ENCODE peak calls at places on chromosomes 13 and 19, in four cellular contexts. M, C, Y and F are unnamed samples.

GRCh38 chr13:112791662-112792440 is 102.0 kb downstream of the ATP11A start:
- DNase-seq in M (no peak), C (peak; percentile 8), Y (no peak), F (peak; percentile 16)

GRCh38 chr19:30778961-30779690 is 406.9 kb downstream of the ZNF536 start:
- DNase-seq in M (no peak), C (no peak), Y (no peak), F (no peak)

GRCh38 chr13:20131057-20131832 is 29.6 kb downstream of the GJA3 start:
- DNase-seq in M (no peak), C (no peak), Y (no peak), F (no peak)

GRCh38 chr19:14553042-14553938 is 18.6 kb downstream of the NDUFB7 start:
- DNase-seq in M (no peak), C (no peak), Y (no peak), F (no peak)

GRCh38 chr13:46964789-46965527 is 68.1 kb upstream of the HTR2A start:
- DNase-seq in M (peak; percentile 45), C (no peak), Y (no peak), F (no peak)

GRCh38 chr13:45925151-45925550 is 73.6 kb upstream of the SIAH3 start:
- DNase-seq in M (no peak), C (no peak), Y (no peak), F (no peak)

GRCh38 chr13:97978661-97979450 is 25.4 kb downstream of the IPO5 start:
- DNase-seq in M (peak; percentile 37), C (no peak), Y (no peak), F (no peak)

GRCh38 chr13:97067342-97067895 is 73.1 kb upstream of the OXGR1 start:
- DNase-seq in M (peak; percentile 33), C (no peak), Y (no peak), F (no peak)

GRCh38 chr19:4933528-4933927 is 24.2 kb downstream of the UHRF1 start:
- DNase-seq in M (no peak), C (no peak), Y (no peak), F (no peak)

GRCh38 chr19:4009990-4010807 is 2.7 kb downstream of the PIAS4 start:
- DNase-seq in M (peak; percentile 72), C (no peak), Y (no peak), F (peak; percentile 74)

GRCh38 chr19:397321-397720 is 11.6 kb downstream of the C2CD4C start:
- DNase-seq in M (no peak), C (no peak), Y (no peak), F (no peak)

GRCh38 chr19:1790054-1790762 is 21.9 kb downstream of the ATP8B3 start:
- DNase-seq in M (no peak), C (no peak), Y (no peak), F (no peak)

GRCh38 chr19:799076-799881 is 2.0 kb downstream of the PTBP1 start:
- DNase-seq in M (peak; percentile 73), C (no peak), Y (peak; percentile 28), F (no peak)

GRCh38 chr13:99386911-99387788 is 80.0 kb upstream of the GPR183 start:
- DNase-seq in M (no peak), C (no peak), Y (peak; percentile 80), F (peak; percentile 77)

GRCh38 chr13:24627090-24627714 is 53.0 kb upstream of the ATP12A start:
- DNase-seq in M (no peak), C (no peak), Y (no peak), F (no peak)

GRCh38 chr19:57063070-57063469 is 56.7 kb upstream of the USP29 start:
- DNase-seq in M (no peak), C (no peak), Y (no peak), F (no peak)

GRCh38 chr19:17079710-17080440 is 4.3 kb downstream of the MYO9B start:
- DNase-seq in M (peak; percentile 100), C (peak; percentile 90), Y (peak; percentile 84), F (peak; percentile 93)

GRCh38 chr13:41456768-41457588 is at the start of gene RGCC:
- DNase-seq in M (peak; percentile 70), C (peak; percentile 46), Y (peak; percentile 83), F (peak; percentile 72)

GRCh38 chr13:48511621-48512232 is 21.2 kb downstream of the RCBTB2 start:
- DNase-seq in M (no peak), C (no peak), Y (no peak), F (no peak)
- H3K27me3 ChIP-seq in M (no peaks in the 10 kb centered on the region), C (no peaks in the 10 kb centered on the region), Y (no peaks in the 10 kb centered on the region), F (no peaks in the 10 kb centered on the region)

DNA sequence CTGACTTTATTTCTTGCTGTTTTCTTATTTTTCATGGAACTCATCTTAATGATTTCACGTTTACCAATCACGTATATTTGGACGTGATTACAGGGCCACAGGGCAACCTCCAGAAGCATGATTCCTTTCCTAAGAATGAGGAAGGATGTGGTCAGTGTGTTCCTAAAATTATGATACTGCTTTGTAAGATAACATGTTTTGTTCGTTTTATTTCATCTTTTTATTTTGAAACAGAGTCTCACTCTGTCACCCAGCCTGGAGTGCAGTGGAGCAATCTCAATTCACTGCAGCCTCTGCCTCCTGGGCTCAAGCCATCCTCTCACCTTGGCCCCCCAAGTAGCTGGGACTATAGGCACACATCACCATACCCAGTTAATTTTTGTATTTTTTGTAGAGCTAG is 24.8 kb upstream of the LAIR1 start:
- DNase-seq in M (no peak), C (no peak), Y (peak; percentile 74), F (no peak)
- H3K27me3 ChIP-seq in M (peaks cover 51% of the 10 kb centered on the region), C (peaks cover 8% of the 10 kb centered on the region), Y (no peaks in the 10 kb centered on the region), F (peaks cover 26% of the 10 kb centered on the region)

GRCh38 chr13:101917833-101918755 is 465.6 kb downstream of the ITGBL1 start:
- DNase-seq in M (no peak), C (no peak), Y (no peak), F (peak; percentile 57)
- H3K27me3 ChIP-seq in M (peaks cover 77% of the 10 kb centered on the region), C (peaks cover 32% of the 10 kb centered on the region), Y (peaks cover 21% of the 10 kb centered on the region), F (peaks cover 39% of the 10 kb centered on the region)

DNA sequence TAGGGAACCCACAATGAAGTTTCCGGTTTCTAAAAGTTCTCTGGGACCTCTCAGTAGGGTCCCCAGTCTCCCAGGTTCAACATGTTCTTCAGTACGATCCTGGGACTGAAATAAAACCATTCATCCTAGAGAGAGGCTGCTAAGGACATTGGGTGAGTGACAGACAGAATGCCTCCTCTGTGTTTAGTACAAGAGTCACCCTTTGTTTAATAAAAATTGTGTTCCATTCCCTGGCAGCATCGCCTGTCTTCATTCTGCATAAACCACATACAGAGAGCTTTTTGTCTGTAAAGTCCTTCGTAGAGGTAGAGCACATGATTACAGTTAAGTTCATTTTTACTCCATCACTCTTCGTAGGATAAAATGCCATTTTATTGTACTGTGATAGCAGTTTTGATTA is 95.3 kb upstream of the GPR12 start:
- DNase-seq in M (no peak), C (no peak), Y (no peak), F (no peak)
- H3K27me3 ChIP-seq in M (peaks cover 23% of the 10 kb centered on the region), C (no peaks in the 10 kb centered on the region), Y (no peaks in the 10 kb centered on the region), F (peaks cover 6% of the 10 kb centered on the region)

DNA sequence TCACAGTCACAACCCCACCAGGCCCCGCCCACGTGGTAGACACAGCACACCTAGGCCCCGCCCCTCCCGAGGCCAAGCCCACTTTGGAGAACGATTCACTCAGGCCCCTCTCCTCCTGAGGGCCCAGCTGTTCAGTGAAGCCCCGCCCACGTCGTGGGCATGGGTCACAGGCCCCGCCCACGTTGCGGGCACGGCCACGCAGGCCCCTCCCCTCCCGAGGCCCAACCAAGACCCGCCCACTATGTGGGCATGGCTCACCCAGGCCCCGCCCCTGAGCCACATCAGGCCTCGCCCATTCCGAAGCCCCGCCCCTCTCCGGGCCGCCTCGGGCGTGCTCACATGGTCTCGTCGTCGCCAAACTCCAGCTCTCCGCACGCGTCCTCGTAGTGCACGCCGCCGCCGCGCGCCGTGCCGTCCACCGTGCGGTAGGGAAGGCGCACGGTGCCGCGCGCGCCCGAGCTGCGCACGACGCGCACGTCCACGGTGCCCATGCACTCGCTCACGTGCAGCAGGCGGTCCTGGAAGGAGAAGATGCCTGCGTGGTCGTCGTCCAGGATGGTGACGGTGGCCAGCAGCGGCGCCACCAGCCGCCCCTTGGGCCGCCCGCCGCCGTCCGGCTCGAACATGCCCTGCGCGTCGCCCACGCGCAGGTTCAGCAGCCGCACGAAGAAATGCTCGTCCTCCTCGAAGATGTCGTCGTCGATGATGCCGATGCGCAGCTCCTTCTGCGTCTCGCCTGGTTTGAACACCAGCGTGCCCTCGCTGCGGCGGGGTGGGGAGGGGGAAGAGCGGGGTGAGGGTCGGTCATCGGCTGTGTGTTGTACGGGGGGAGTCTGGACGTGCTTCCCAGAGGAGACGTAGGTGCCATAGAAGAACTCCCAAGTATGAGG is 24.0 kb downstream of the SLC8A2 start:
- DNase-seq in M (peak; percentile 64), C (peak; percentile 41), Y (peak; percentile 58), F (peak; percentile 46)
- H3K27me3 ChIP-seq in M (peaks cover 88% of the 10 kb centered on the region), C (no peaks in the 10 kb centered on the region), Y (peaks cover 6% of the 10 kb centered on the region), F (peaks cover 43% of the 10 kb centered on the region)

GRCh38 chr13:75555836-75556235 is 6.2 kb downstream of the UCHL3 start:
- DNase-seq in M (no peak), C (no peak), Y (no peak), F (no peak)

GRCh38 chr13:75556961-75557360 is 7.4 kb downstream of the UCHL3 start:
- DNase-seq in M (no peak), C (no peak), Y (no peak), F (no peak)

GRCh38 chr13:75554981-75555380 is 5.4 kb downstream of the UCHL3 start:
- DNase-seq in M (no peak), C (no peak), Y (no peak), F (no peak)

GRCh38 chr13:75558130-75558840 is 8.7 kb downstream of the UCHL3 start:
- DNase-seq in M (no peak), C (no peak), Y (no peak), F (no peak)
- H3K27me3 ChIP-seq in M (no peaks in the 10 kb centered on the region), C (no peaks in the 10 kb centered on the region), Y (no peaks in the 10 kb centered on the region), F (no peaks in the 10 kb centered on the region)